ENCODE peak calls at places on chromosomes 5 and 9, in four cellular contexts. O is foreskin fibroblast, A is GM12864, Y is cardiac fibroblast. P is an unnamed sample.

GRCh38 chr9:2875218-2875977 is 31.5 kb upstream of the PUM3 start:
- DNase-seq in Y (no peak), A (no peak), O (no peak), P (no peak)

GRCh38 chr9:129282308-129283211 is 104.5 kb upstream of the IER5L start:
- DNase-seq in A (no peak), O (no peak), Y (no peak), P (no peak)

GRCh38 chr5:143233020-143233419 is 170.5 kb downstream of the NR3C1 start:
- DNase-seq in A (no peak), O (peak; percentile 65), Y (no peak), P (no peak)

GRCh38 chr9:131214931-131215330 is 61.4 kb downstream of the FAM78A start:
- DNase-seq in Y (no peak), A (no peak), O (no peak), P (no peak)

GRCh38 chr5:132753135-132753987 is 6.1 kb downstream of the CCNI2 start:
- DNase-seq in Y (no peak), O (peak; percentile 56), A (no peak), P (no peak)

GRCh38 chr9:2884308-2884707 is 40.4 kb upstream of the PUM3 start:
- DNase-seq in A (no peak), Y (no peak), O (no peak), P (no peak)

GRCh38 chr5:83009408-83009807 is 67.8 kb downstream of the TMEM167A start:
- DNase-seq in O (no peak), A (no peak), Y (no peak), P (no peak)

GRCh38 chr9:130939405-130939941 is 426 bp upstream of the FIBCD1 start:
- DNase-seq in O (peak; percentile 54), A (no peak), Y (peak; percentile 30), P (no peak)

GRCh38 chr5:172939561-172939960 is 19.7 kb upstream of the RPL26L1 start:
- DNase-seq in A (no peak), Y (no peak), O (peak; percentile 59), P (no peak)

GRCh38 chr9:2413196-2413840 is 208.3 kb upstream of the VLDLR start:
- DNase-seq in Y (no peak), A (no peak), O (no peak), P (no peak)

GRCh38 chr5:38780950-38781349 is 64.9 kb upstream of the OSMR start:
- DNase-seq in A (no peak), O (peak; percentile 89), Y (peak; percentile 89), P (no peak)

GRCh38 chr5:4097194-4097593 is 501.6 kb downstream of the IRX1 start:
- DNase-seq in Y (peak; percentile 36), O (no peak), A (no peak), P (no peak)

GRCh38 chr5:157596449-157596848 is 20.9 kb upstream of the ADAM19 start:
- DNase-seq in Y (no peak), O (no peak), A (peak; percentile 97), P (no peak)

GRCh38 chr9:122115176-122116035 is 22.3 kb upstream of the TTLL11 start:
- DNase-seq in Y (no peak), O (no peak), A (no peak), P (no peak)

GRCh38 chr5:178330791-178331404 is 98.3 kb upstream of the PHYKPL start:
- DNase-seq in Y (no peak), O (no peak), A (no peak), P (no peak)

GRCh38 chr5:61450170-61450815 is 118.2 kb downstream of the ZSWIM6 start:
- DNase-seq in O (peak; percentile 88), A (no peak), Y (peak; percentile 86), P (no peak)

GRCh38 chr9:91750343-91750742 is 199.7 kb downstream of the ROR2 start:
- DNase-seq in A (no peak), O (peak; percentile 69), Y (no peak), P (no peak)

GRCh38 chr5:133249593-133249992 is 197.8 kb downstream of the HSPA4 start:
- DNase-seq in O (no peak), Y (no peak), A (no peak), P (no peak)

GRCh38 chr5:68547049-68547448 is 331.5 kb downstream of the PIK3R1 start:
- DNase-seq in O (no peak), A (no peak), Y (no peak), P (no peak)

GRCh38 chr5:62502456-62503101 is 76.0 kb upstream of the LRRC70 start:
- DNase-seq in O (no peak), A (no peak), Y (no peak), P (no peak)

GRCh38 chr5:133400831-133401351 is 211.4 kb downstream of the FSTL4 start:
- DNase-seq in A (no peak), Y (no peak), O (no peak), P (no peak)

GRCh38 chr9:84271887-84272556 is 68.5 kb downstream of the SLC28A3 start:
- DNase-seq in Y (peak; percentile 31), A (no peak), O (peak; percentile 63), P (no peak)

GRCh38 chr5:80289320-80289719 is 30.5 kb upstream of the SPZ1 start:
- DNase-seq in A (no peak), Y (no peak), O (no peak), P (no peak)

GRCh38 chr5:127228540-127229184 is 61.9 kb upstream of the MEGF10 start:
- DNase-seq in O (no peak), Y (no peak), A (no peak), P (peak; percentile 11)

DNA sequence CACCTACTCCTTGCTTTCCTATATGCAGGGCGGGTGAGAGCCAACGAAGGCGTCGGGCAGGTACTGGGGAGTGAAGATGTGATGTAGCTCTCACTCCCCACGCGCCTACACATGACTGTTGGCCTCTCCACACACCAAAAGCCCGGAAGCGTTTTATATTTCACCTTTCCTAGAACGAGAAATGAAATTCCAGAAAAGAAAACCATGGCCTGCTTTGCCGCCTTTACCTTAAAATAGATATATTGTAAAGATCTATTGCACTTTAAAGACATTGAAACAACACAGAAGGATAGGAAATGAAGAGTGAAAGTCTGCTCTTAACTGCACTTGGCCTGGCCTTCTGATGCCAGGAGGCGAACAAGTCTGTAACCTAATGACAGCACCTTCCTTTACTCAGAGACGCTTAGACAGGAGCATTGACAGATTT is 6.7 kb downstream of the PRDM6 start:
- DNase-seq in O (no peak), Y (no peak), A (no peak), P (no peak)
- TF ChIP-seq CTCF in O (no peak), Y (no peak), A (no peak), P (no peak)

DNA sequence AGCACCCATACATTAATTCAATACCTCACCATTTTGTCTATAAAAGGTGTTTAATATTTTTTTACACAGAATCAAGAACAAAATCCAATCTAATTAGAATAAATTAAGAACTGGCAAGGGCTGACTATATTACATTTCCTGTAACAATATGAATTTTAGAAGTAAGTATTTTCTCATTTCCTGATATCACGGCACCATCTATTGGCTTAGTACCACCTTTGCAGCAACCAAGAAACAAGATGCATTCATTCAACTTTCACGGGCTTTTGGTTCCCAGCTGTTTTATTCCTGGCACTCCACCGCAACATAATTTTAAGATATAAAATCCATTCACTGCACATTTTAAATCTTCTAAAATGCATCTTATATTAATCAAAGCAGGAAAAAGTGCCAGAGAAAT is 20.6 kb downstream of the PSMB7 start:
- DNase-seq in A (no peak), O (peak; percentile 34), Y (no peak), P (no peak)
- TF ChIP-seq CTCF in A (peak; percentile 11), O (no peak), Y (no peak), P (peak; percentile 36)

GRCh38 chr5:13698882-13699281 is 245.6 kb downstream of the DNAH5 start:
- DNase-seq in O (no peak), Y (no peak), A (no peak), P (no peak)
- TF ChIP-seq CTCF in O (no peak), Y (no peak), A (no peak), P (no peak)

GRCh38 chr5:77642915-77643653 is 4.6 kb upstream of the OTP start:
- DNase-seq in A (no peak), O (no peak), Y (no peak), P (no peak)

GRCh38 chr5:77644443-77645157 is 6.1 kb upstream of the OTP start:
- DNase-seq in A (no peak), O (no peak), Y (no peak), P (no peak)

GRCh38 chr5:77643654-77644404 is 5.3 kb upstream of the OTP start:
- DNase-seq in A (no peak), O (no peak), Y (no peak), P (no peak)

GRCh38 chr5:77645995-77646639 is 7.6 kb upstream of the OTP start:
- DNase-seq in O (no peak), Y (no peak), A (no peak), P (no peak)

GRCh38 chr5:77645158-77645994 is 6.9 kb upstream of the OTP start:
- DNase-seq in Y (no peak), O (peak; percentile 44), A (no peak), P (peak; percentile 85)
- TF ChIP-seq CTCF in Y (peak; percentile 6), O (peak; percentile 7), A (peak; percentile 59), P (peak; percentile 63)

GRCh38 chr9:36970007-36970888 is 63.8 kb downstream of the PAX5 start:
- DNase-seq in Y (no peak), A (no peak), O (peak; percentile 25), P (no peak)

GRCh38 chr9:36971935-36972488 is 62.1 kb downstream of the PAX5 start:
- DNase-seq in Y (no peak), O (no peak), A (no peak), P (no peak)

GRCh38 chr9:36976371-36977030 is 57.6 kb downstream of the PAX5 start:
- DNase-seq in A (no peak), O (no peak), Y (no peak), P (no peak)

GRCh38 chr9:36969216-36969771 is 64.8 kb downstream of the PAX5 start:
- DNase-seq in A (no peak), Y (no peak), O (no peak), P (no peak)

GRCh38 chr9:36974731-36975130 is 59.3 kb downstream of the PAX5 start:
- DNase-seq in A (no peak), Y (no peak), O (no peak), P (no peak)
- TF ChIP-seq CTCF in A (no peak), Y (peak; percentile 35), O (peak; percentile 7), P (no peak)